ENCODE peak calls at places on chromosomes 12 and 14, in ten cellular contexts. K is uterus, W is stomach, Y is endodermal cell, U is AG04450, B is brain microvascular endothelial cell, G is left ventricle myocardium inferior, J is HT1080, T is AG09309, H is GM23248. S is an unnamed sample.
A peak's percentile ranks its signal among the peaks of the same experiment; 100 is the strongest.

GRCh38 chr14:76138758-76139723 is 12.7 kb upstream of the GPATCH2L start:
- DNase-seq in H (peak; percentile 8), G (no peak), K (no peak), U (no peak), Y (peak; percentile 86), J (no peak), B (no peak), T (no peak), W (no peak), S (no peak)

GRCh38 chr12:121494093-121494787 is 86.6 kb downstream of the KDM2B start:
- DNase-seq in G (peak; percentile 37), B (peak; percentile 9), H (peak; percentile 46), Y (peak; percentile 92), U (peak; percentile 8), J (no peak), T (no peak), W (peak; percentile 46), K (peak; percentile 27), S (peak; percentile 19)

GRCh38 chr14:24403294-24404013 is 4.7 kb downstream of the NYNRIN start:
- DNase-seq in K (no peak), W (peak; percentile 24), U (no peak), T (no peak), B (no peak), J (no peak), Y (no peak), H (peak; percentile 46), G (no peak), S (peak; percentile 12)

GRCh38 chr14:101507306-101508150 is 53.8 kb upstream of the DIO3 start:
- DNase-seq in J (no peak), B (no peak), T (no peak), K (peak; percentile 10), H (no peak), U (no peak), Y (peak; percentile 22), W (peak; percentile 23), G (peak; percentile 12), S (no peak)

GRCh38 chr12:67879937-67880336 is 109.3 kb upstream of the IFNG-AS1 start:
- DNase-seq in J (no peak), H (no peak), T (no peak), W (no peak), G (no peak), K (no peak), Y (no peak), B (no peak), U (no peak), S (no peak)

GRCh38 chr14:59428581-59429012 is 36.6 kb downstream of the GPR135 start:
- DNase-seq in H (peak; percentile 75), Y (no peak), J (peak; percentile 69), K (no peak), G (no peak), B (peak; percentile 67), U (peak; percentile 32), W (no peak), T (no peak), S (no peak)

GRCh38 chr14:68610251-68610793 is 182.5 kb downstream of the ZFP36L1 start:
- DNase-seq in G (no peak), W (no peak), T (no peak), B (no peak), J (no peak), K (peak; percentile 24), Y (peak; percentile 56), U (no peak), H (no peak), S (no peak)

GRCh38 chr14:59215353-59215752 is 26.9 kb downstream of the DAAM1 start:
- DNase-seq in K (peak; percentile 60), W (peak; percentile 85), J (no peak), G (peak; percentile 80), T (peak; percentile 54), Y (no peak), U (peak; percentile 47), H (peak; percentile 69), B (no peak), S (no peak)

GRCh38 chr14:90439874-90440442 is 43.1 kb downstream of the CALM1 start:
- DNase-seq in G (no peak), B (no peak), W (no peak), J (no peak), U (no peak), T (peak; percentile 33), Y (peak; percentile 58), K (no peak), H (peak; percentile 10), S (peak; percentile 40)

GRCh38 chr12:70497508-70497907 is 131.4 kb downstream of the KCNMB4 start:
- DNase-seq in K (no peak), W (no peak), U (no peak), Y (no peak), B (no peak), J (no peak), T (no peak), H (no peak), G (no peak), S (no peak)

GRCh38 chr12:121427556-121428055 is 27.7 kb downstream of the RNF34 start:
- DNase-seq in G (no peak), H (no peak), W (no peak), B (no peak), K (no peak), T (no peak), J (no peak), U (no peak), Y (no peak), S (no peak)

GRCh38 chr12:78229491-78230209 is 399.0 kb downstream of the NAV3 start:
- DNase-seq in U (no peak), B (peak; percentile 58), J (peak; percentile 38), W (no peak), H (peak; percentile 66), T (peak; percentile 21), G (no peak), Y (peak; percentile 87), K (no peak), S (peak; percentile 52)

GRCh38 chr14:54784657-54785056 is 118.0 kb downstream of the GCH1 start:
- DNase-seq in G (peak; percentile 72), H (no peak), U (no peak), J (no peak), B (no peak), Y (no peak), K (no peak), T (no peak), W (no peak), S (no peak)

GRCh38 chr12:132236129-132236929 is 92.1 kb downstream of the NOC4L start:
- DNase-seq in K (no peak), J (no peak), U (no peak), G (no peak), T (no peak), H (no peak), B (no peak), Y (no peak), W (no peak), S (no peak)

GRCh38 chr14:60317609-60318008 is 68.6 kb downstream of the PPM1A start:
- DNase-seq in Y (no peak), U (no peak), G (no peak), W (no peak), K (no peak), H (no peak), T (no peak), J (no peak), B (no peak), S (no peak)

GRCh38 chr14:37638599-37638998 is 43.2 kb downstream of the TTC6 start:
- DNase-seq in H (no peak), T (no peak), J (no peak), U (no peak), G (no peak), K (no peak), Y (no peak), B (no peak), W (no peak), S (no peak)

GRCh38 chr12:89417246-89417977 is 65.1 kb upstream of the DUSP6 start:
- DNase-seq in H (peak; percentile 75), K (no peak), Y (no peak), G (no peak), T (peak; percentile 31), W (no peak), U (no peak), J (no peak), B (peak; percentile 4), S (peak; percentile 64)

GRCh38 chr12:84128117-84128991 is 784.2 kb downstream of the SLC6A15 start:
- DNase-seq in U (no peak), H (no peak), T (no peak), Y (peak; percentile 64), B (no peak), J (no peak), G (no peak), W (no peak), K (no peak), S (peak; percentile 3)

GRCh38 chr12:105220929-105221290 is 15.1 kb downstream of the APPL2 start:
- DNase-seq in J (no peak), W (peak; percentile 55), B (no peak), U (no peak), G (no peak), K (no peak), H (no peak), T (no peak), Y (no peak), S (no peak)

GRCh38 chr14:80965041-80965440 is 9.6 kb downstream of the TSHR start:
- DNase-seq in Y (no peak), W (no peak), H (peak; percentile 31), U (no peak), K (no peak), T (no peak), G (no peak), B (no peak), J (no peak), S (no peak)

GRCh38 chr12:48175613-48176416 is 7.6 kb upstream of the CCDC184 start:
- DNase-seq in U (no peak), W (no peak), T (no peak), B (no peak), Y (no peak), H (peak; percentile 42), J (no peak), G (no peak), K (no peak), S (no peak)

GRCh38 chr12:34108967-34109366 is 86.7 kb downstream of the ALG10 start:
- DNase-seq in T (no peak), K (no peak), H (no peak), W (no peak), B (no peak), Y (no peak), U (no peak), J (no peak), G (no peak), S (no peak)

GRCh38 chr14:91918159-91918883 is 29.2 kb downstream of the FBLN5 start:
- DNase-seq in H (no peak), T (no peak), U (no peak), G (no peak), Y (no peak), J (no peak), W (no peak), K (peak; percentile 42), B (no peak), S (no peak)

GRCh38 chr14:99479903-99480855 is 480 bp downstream of the SETD3 start:
- DNase-seq in K (peak; percentile 51), B (peak; percentile 40), U (peak; percentile 16), W (peak; percentile 54), Y (peak; percentile 79), J (peak; percentile 44), G (peak; percentile 67), H (peak; percentile 89), T (peak; percentile 24), S (peak; percentile 60)

GRCh38 chr12:105555556-105555973 is 225.1 kb downstream of the C12orf75 start:
- DNase-seq in W (no peak), J (no peak), T (no peak), K (no peak), B (no peak), Y (no peak), U (no peak), H (no peak), G (no peak), S (no peak)

GRCh38 chr14:52042371-52043037 is 26.4 kb downstream of the NID2 start:
- DNase-seq in W (no peak), H (no peak), B (no peak), J (no peak), T (no peak), G (no peak), K (no peak), U (no peak), Y (no peak), S (no peak)

GRCh38 chr14:63616015-63616414 is 25.7 kb downstream of the WDR89 start:
- DNase-seq in B (no peak), T (no peak), G (no peak), J (no peak), W (no peak), H (no peak), Y (no peak), U (no peak), K (no peak), S (no peak)

GRCh38 chr12:79688376-79689040 is 2.3 kb downstream of the PAWR start:
- DNase-seq in T (no peak), J (peak; percentile 13), G (no peak), Y (no peak), W (no peak), H (peak; percentile 53), K (no peak), U (no peak), B (no peak), S (peak; percentile 49)